ENCODE peak calls at places on chromosome 10, in four cellular contexts. X is brain microvascular endothelial cell, D is right cardiac atrium, N is neural progenitor cell. S is an unnamed sample.

GRCh38 chr10:21052072-21052708 is 155.1 kb upstream of the NEBL start:
- DNase-seq in X (no peak), D (no peak), N (no peak), S (no peak)

GRCh38 chr10:93437946-93438795 is 44.0 kb downstream of the MYOF start:
- DNase-seq in X (peak; percentile 62), N (peak; percentile 63), D (no peak), S (no peak)

GRCh38 chr10:110772454-110773025 is 99.2 kb upstream of the PDCD4 start:
- DNase-seq in D (no peak), N (no peak), X (no peak), S (no peak)

GRCh38 chr10:52423369-52423768 is 109.3 kb downstream of the DKK1 start:
- DNase-seq in D (no peak), N (no peak), X (peak; percentile 48), S (no peak)

GRCh38 chr10:127210936-127211335 is 14.5 kb upstream of the INSYN2A start:
- DNase-seq in D (no peak), X (no peak), N (no peak), S (no peak)

GRCh38 chr10:80769700-80770160 is 232.0 kb downstream of the SH2D4B start:
- DNase-seq in N (no peak), D (no peak), X (no peak), S (no peak)

GRCh38 chr10:103619424-103620356 is 126.2 kb downstream of the NEURL1 start:
- DNase-seq in N (no peak), X (no peak), D (no peak), S (no peak)

GRCh38 chr10:110774069-110775021 is 97.4 kb upstream of the PDCD4 start:
- DNase-seq in N (no peak), D (no peak), X (peak; percentile 89), S (no peak)

GRCh38 chr10:48727866-48728265 is 43.2 kb downstream of the WDFY4 start:
- DNase-seq in D (no peak), X (no peak), N (no peak), S (no peak)

GRCh38 chr10:124579003-124579384 is 117.4 kb downstream of the LHPP start:
- DNase-seq in N (no peak), D (peak; percentile 29), X (no peak), S (no peak)

GRCh38 chr10:29917311-29917710 is 142.1 kb downstream of the JCAD start:
- DNase-seq in N (no peak), X (no peak), D (no peak), S (no peak)

GRCh38 chr10:101767966-101768790 is 7.7 kb downstream of the FGF8 start:
- DNase-seq in N (peak; percentile 35), D (no peak), X (no peak), S (no peak)

GRCh38 chr10:62554632-62555199 is 180.5 kb downstream of the ZNF365 start:
- DNase-seq in N (peak; percentile 63), X (peak; percentile 41), D (no peak), S (no peak)

GRCh38 chr10:132728321-132728720 is 57.6 kb downstream of the NKX6-2 start:
- DNase-seq in N (no peak), D (peak; percentile 21), X (no peak), S (no peak)
- H3K27ac ChIP-seq in N (no peak overlapping the region), D (no peak overlapping the region), X (no peak overlapping the region), S (no peak overlapping the region)

DNA sequence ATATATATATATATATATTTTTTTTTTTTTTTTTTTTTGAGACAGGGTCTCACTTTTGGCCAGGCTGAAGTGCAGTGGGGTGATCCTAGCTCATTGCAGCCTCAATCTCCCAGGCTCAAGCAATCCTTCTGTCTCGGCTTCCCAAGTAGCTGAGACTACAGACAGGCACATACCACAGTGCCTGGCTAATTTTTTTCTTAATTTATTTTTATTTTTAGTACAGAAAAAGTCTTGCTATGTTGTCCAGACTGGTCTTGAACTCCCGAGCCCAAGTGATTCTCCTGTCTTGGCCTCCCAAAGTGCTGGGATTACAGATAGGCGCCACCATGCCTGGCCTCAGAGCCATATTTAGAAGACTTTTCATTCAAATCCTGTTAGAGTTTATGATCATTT is 79.6 kb downstream of the PRTFDC1 start:
- DNase-seq in X (peak; percentile 28), D (no peak), N (no peak), S (no peak)
- H3K27ac ChIP-seq in X (peak overlapping the region; percentile 74), D (no peak overlapping the region), N (no peak overlapping the region), S (peak overlapping the region; percentile 61)

DNA sequence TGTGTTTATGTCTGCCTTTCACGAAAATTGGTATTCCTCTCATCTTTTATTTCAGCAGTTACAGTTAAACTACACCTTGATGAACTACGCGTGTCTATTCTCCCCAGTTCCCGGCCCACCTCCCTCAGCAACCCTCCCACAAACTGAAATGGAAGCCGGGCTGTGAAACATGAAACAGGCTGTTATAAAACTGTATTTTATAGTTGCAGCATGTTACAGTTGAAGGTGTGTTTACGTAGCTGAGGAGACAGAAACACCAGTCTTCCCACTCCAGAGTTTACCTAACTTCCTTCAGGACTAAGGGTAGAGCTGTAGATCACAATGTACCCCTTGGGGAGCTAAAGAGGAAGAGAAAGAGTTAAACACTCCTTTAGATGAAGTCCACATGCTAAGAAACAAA is 228.3 kb upstream of the ZNF32 start:
- DNase-seq in X (no peak), N (no peak), D (no peak), S (no peak)
- H3K27ac ChIP-seq in X (no peak overlapping the region), N (no peak overlapping the region), D (no peak overlapping the region), S (no peak overlapping the region)

GRCh38 chr10:86164912-86165311 is 201.7 kb downstream of the GRID1 start:
- DNase-seq in N (no peak), X (no peak), D (no peak), S (no peak)
- H3K27ac ChIP-seq in N (no peak overlapping the region), X (no peak overlapping the region), D (no peak overlapping the region), S (no peak overlapping the region)

GRCh38 chr10:73225518-73225917 is 21.5 kb downstream of the DNAJC9 start:
- DNase-seq in N (no peak), D (no peak), X (no peak), S (no peak)
- H3K27ac ChIP-seq in N (no peak overlapping the region), D (no peak overlapping the region), X (no peak overlapping the region), S (no peak overlapping the region)

GRCh38 chr10:28010821-28011220 is 11.9 kb upstream of the ODAD2 start:
- DNase-seq in D (no peak), N (no peak), X (no peak), S (no peak)
- H3K27ac ChIP-seq in D (no peak overlapping the region), N (no peak overlapping the region), X (no peak overlapping the region), S (no peak overlapping the region)

GRCh38 chr10:95411635-95412034 is 120.8 kb upstream of the PDLIM1 start:
- DNase-seq in D (no peak), X (no peak), N (peak; percentile 45), S (no peak)
- H3K27ac ChIP-seq in D (peak overlapping the region; percentile 54), X (no peak overlapping the region), N (no peak overlapping the region), S (no peak overlapping the region)

S was measured in adrenal gland.